ENCODE peak calls at places on chromosomes 6 and 20, in nine cellular contexts. K is AG09319, U is colonic mucosa, R is WTC11, D is uterus, V is choroid plexus epithelial cell, I is nephron progenitor cell, A is pancreas, S is neural crest cell. H is an unnamed sample.

GRCh38 chr20:45503430-45503829 is 12.0 kb downstream of the SPINT3 start:
- DNase-seq in K (no peak), U (no peak), R (no peak), D (no peak), V (no peak), I (no peak), A (no peak), S (no peak), H (no peak)

GRCh38 chr6:52937908-52938307 is 28.4 kb upstream of the GSTA3 start:
- DNase-seq in K (no peak), U (no peak), R (no peak), D (no peak), V (no peak), I (no peak), A (no peak), S (no peak), H (no peak)

GRCh38 chr6:97129111-97129510 is 153.9 kb downstream of the MMS22L start:
- DNase-seq in K (no peak), U (no peak), R (no peak), D (no peak), V (peak), I (no peak), A (no peak), S (no peak), H (no peak)

GRCh38 chr6:149364558-149364957 is 35.5 kb upstream of the SUMO4 start:
- DNase-seq in K (no peak), U (no peak), R (no peak), D (no peak), V (peak), I (no peak), A (no peak), S (no peak), H (no peak)

GRCh38 chr20:54275359-54276108 is 67.6 kb downstream of the PFDN4 start:
- DNase-seq in K (no peak), U (no peak), R (no peak), D (no peak), V (no peak), I (no peak), A (no peak), S (no peak), H (no peak)

GRCh38 chr6:131931063-131931745 is 20.0 kb downstream of the CCN2 start:
- DNase-seq in K (no peak), U (no peak), R (no peak), D (no peak), V (peak), I (no peak), A (no peak), S (no peak), H (no peak)

GRCh38 chr6:147641511-147641910 is 133.0 kb downstream of the SAMD5 start:
- DNase-seq in K (no peak), U (no peak), R (no peak), D (no peak), V (no peak), I (no peak), A (no peak), S (no peak), H (no peak)

GRCh38 chr6:12230523-12230922 is 59.6 kb upstream of the EDN1 start:
- DNase-seq in K (no peak), U (no peak), R (no peak), D (no peak), V (no peak), I (no peak), A (no peak), S (no peak), H (no peak)

GRCh38 chr6:11224252-11224965 is 8.1 kb downstream of the NEDD9 start:
- DNase-seq in K (no peak), U (no peak), R (no peak), D (no peak), V (no peak), I (no peak), A (no peak), S (no peak), H (no peak)

GRCh38 chr6:134249759-134250602 is 67.9 kb downstream of the SGK1 start:
- DNase-seq in K (no peak), U (no peak), R (no peak), D (no peak), V (peak), I (no peak), A (no peak), S (no peak), H (no peak)

GRCh38 chr6:11009353-11009752 is 34.8 kb downstream of the ELOVL2 start:
- DNase-seq in K (no peak), U (no peak), R (no peak), D (no peak), V (peak), I (no peak), A (no peak), S (no peak), H (no peak)

GRCh38 chr6:136104556-136104955 is 145.6 kb downstream of the MTFR2 start:
- DNase-seq in K (no peak), U (no peak), R (no peak), D (no peak), V (peak), I (no peak), A (no peak), S (no peak), H (no peak)

GRCh38 chr6:7414811-7415210 is 25.2 kb downstream of the RIOK1 start:
- DNase-seq in K (peak), U (no peak), R (no peak), D (no peak), V (peak), I (no peak), A (no peak), S (no peak), H (no peak)

GRCh38 chr20:33663161-33664084 is 1.3 kb downstream of the C20orf144 start:
- DNase-seq in K (no peak), U (peak), R (peak), D (peak), V (peak), I (peak), A (peak), S (peak), H (peak)

GRCh38 chr20:4795394-4795793 is 73.7 kb downstream of the PRND start:
- DNase-seq in K (peak), U (no peak), R (no peak), D (no peak), V (peak), I (no peak), A (no peak), S (no peak), H (no peak)

GRCh38 chr20:17226410-17227198 is at the start of gene PCSK2:
- DNase-seq in K (peak), U (no peak), R (peak), D (no peak), V (peak), I (peak), A (peak), S (peak), H (peak)

GRCh38 chr20:44792794-44793193 is 17.6 kb downstream of the RIMS4 start:
- DNase-seq in K (no peak), U (no peak), R (no peak), D (no peak), V (no peak), I (no peak), A (no peak), S (no peak), H (no peak)

GRCh38 chr6:3946779-3947178 is 97.6 kb downstream of the FAM50B start:
- DNase-seq in K (no peak), U (no peak), R (no peak), D (no peak), V (no peak), I (peak), A (no peak), S (no peak), H (no peak)

GRCh38 chr6:16669227-16669626 is 92.0 kb downstream of the ATXN1 start:
- DNase-seq in K (no peak), U (no peak), R (no peak), D (no peak), V (peak), I (no peak), A (no peak), S (no peak), H (no peak)

GRCh38 chr6:52760105-52760765 is 3.0 kb downstream of the GSTA2 start:
- DNase-seq in K (no peak), U (no peak), R (no peak), D (no peak), V (no peak), I (no peak), A (no peak), S (no peak), H (no peak)

GRCh38 chr6:53066059-53066406 is 829 bp downstream of the FBXO9 start:
- DNase-seq in K (no peak), U (peak), R (no peak), D (peak), V (peak), I (peak), A (peak), S (no peak), H (peak)

GRCh38 chr6:137025786-137026730 is 18.7 kb downstream of the IL20RA start:
- DNase-seq in K (no peak), U (peak), R (no peak), D (no peak), V (peak), I (no peak), A (no peak), S (no peak), H (no peak)

GRCh38 chr6:36139431-36139830 is 9.1 kb downstream of the MAPK13 start:
- DNase-seq in K (no peak), U (no peak), R (peak), D (no peak), V (peak), I (peak), A (no peak), S (no peak), H (no peak)

GRCh38 chr6:43953794-43954310 is 173.4 kb downstream of the MRPL14 start:
- DNase-seq in K (no peak), U (no peak), R (peak), D (peak), V (peak), I (peak), A (no peak), S (no peak), H (no peak)

GRCh38 chr6:32852844-32853540 is 512 bp downstream of the TAP1 start:
- DNase-seq in K (no peak), U (peak), R (peak), D (peak), V (peak), I (peak), A (peak), S (no peak), H (peak)

GRCh38 chr6:38337819-38338465 is 301.8 kb downstream of the BTBD9 start:
- DNase-seq in K (peak), U (no peak), R (no peak), D (no peak), V (peak), I (no peak), A (no peak), S (no peak), H (no peak)

GRCh38 chr20:62824476-62825287 is 7.8 kb downstream of the COL9A3 start:
- DNase-seq in K (no peak), U (peak), R (peak), D (no peak), V (peak), I (peak), A (peak), S (peak), H (no peak)

GRCh38 chr20:46715292-46715756 is 5.9 kb downstream of the SLC2A10 start:
- DNase-seq in K (peak), U (peak), R (peak), D (peak), V (peak), I (no peak), A (no peak), S (no peak), H (no peak)

GRCh38 chr20:19802492-19803158 is 44.6 kb downstream of the RIN2 start:
- DNase-seq in K (no peak), U (peak), R (peak), D (no peak), V (no peak), I (no peak), A (no peak), S (no peak), H (no peak)

GRCh38 chr20:35636095-35636494 is 20.5 kb downstream of the SPAG4 start:
- DNase-seq in K (no peak), U (no peak), R (no peak), D (no peak), V (no peak), I (no peak), A (no peak), S (no peak), H (no peak)

GRCh38 chr20:35629432-35630145 is 14.0 kb downstream of the SPAG4 start:
- DNase-seq in K (no peak), U (no peak), R (no peak), D (no peak), V (peak), I (no peak), A (no peak), S (no peak), H (no peak)

GRCh38 chr20:35635652-35636051 is 20.0 kb downstream of the SPAG4 start:
- DNase-seq in K (no peak), U (no peak), R (no peak), D (no peak), V (no peak), I (no peak), A (no peak), S (no peak), H (no peak)

GRCh38 chr20:35630636-35631035 is 15.0 kb downstream of the SPAG4 start:
- DNase-seq in K (no peak), U (no peak), R (no peak), D (no peak), V (no peak), I (no peak), A (no peak), S (no peak), H (no peak)

DNA sequence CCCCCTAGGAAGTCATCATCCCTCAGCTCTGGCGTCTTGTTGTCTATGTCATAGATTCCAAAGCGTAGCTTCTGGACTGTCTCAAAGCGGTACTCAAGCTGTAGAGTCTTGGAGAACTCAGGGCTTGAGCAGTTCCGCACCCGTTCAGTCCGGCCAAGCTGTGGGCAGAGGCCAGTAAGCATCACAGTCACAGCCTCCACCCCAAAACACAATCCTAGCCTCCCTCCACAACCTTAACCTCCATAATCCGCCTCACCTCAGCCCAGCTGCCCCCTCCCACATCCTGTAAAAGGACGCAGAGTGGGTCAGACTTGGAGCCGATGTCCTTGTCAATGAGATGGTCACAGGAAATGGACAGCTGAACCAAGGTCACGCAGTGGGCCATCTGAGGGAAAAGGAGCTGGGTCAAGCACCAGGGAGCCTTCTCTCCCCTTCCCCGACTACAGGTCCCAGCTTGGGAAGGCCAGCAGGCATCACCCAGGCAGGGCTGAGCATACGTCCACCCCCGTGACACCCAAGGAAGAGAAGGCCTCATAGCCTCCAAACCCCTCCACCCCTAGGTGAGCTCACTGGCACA is 17.0 kb downstream of the SPAG4 start:
- DNase-seq in K (no peak), U (no peak), R (no peak), D (no peak), V (no peak), I (no peak), A (no peak), S (no peak), H (no peak)
- TF ChIP-seq CTCF in K (no peak), U (no peak), R (no peak), D (no peak), V (no peak), I (no peak), A (no peak), S (no peak), H (no peak)

GRCh38 chr6:37172991-37173572 is 3.1 kb downstream of the PIM1 start:
- DNase-seq in K (no peak), U (no peak), R (no peak), D (no peak), V (no peak), I (no peak), A (no peak), S (no peak), H (no peak)

GRCh38 chr6:37171141-37171969 is 1.4 kb downstream of the PIM1 start:
- DNase-seq in K (no peak), U (peak), R (peak), D (peak), V (peak), I (peak), A (peak), S (peak), H (peak)

GRCh38 chr6:37170273-37171140 is 555 bp downstream of the PIM1 start:
- DNase-seq in K (no peak), U (peak), R (peak), D (peak), V (peak), I (peak), A (peak), S (peak), H (peak)

GRCh38 chr6:37173573-37174195 is 3.7 kb downstream of the PIM1 start:
- DNase-seq in K (no peak), U (no peak), R (no peak), D (no peak), V (no peak), I (no peak), A (no peak), S (no peak), H (no peak)

DNA sequence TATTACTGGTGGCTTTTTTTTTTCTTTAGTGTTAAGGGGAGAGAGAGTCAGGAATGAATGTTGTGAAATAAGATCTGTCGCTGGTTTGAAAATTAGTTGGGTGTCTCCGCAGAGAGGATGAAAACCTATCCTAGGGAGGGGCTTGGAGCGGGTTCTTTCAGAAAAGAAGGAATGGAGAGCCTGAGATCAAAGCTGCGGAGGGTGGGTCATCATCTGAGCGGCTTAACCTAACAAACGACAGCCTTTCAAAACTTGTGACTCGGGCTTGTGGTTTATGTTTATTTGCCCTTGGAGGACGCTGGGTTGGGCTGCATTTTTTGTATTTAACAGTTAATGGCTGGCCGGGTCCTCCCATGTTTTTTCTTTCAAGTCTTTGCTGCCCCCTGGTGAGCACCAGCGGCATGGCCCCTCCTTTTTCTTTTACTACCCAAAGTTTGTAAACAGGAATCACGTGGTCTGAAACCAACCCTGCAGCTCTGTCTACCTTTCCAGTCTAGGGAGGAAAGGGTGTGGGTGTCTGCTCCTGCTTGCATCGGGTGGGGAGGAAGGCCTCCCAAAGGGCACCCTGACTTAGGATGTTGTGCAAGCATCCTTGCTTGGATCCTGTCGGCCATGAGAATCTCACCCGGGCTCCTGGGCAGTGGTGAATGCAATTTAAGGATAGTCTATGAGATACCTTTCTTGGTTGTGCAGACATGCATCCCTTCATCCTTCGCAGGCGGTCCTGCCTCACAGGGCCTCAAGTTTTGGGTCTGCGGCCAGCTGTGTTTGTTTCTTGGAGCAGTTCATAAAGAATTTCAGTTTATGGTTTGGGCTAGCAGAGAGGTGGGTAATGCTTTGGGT is 2.2 kb downstream of the PIM1 start:
- DNase-seq in K (peak), U (peak), R (peak), D (peak), V (peak), I (peak), A (peak), S (peak), H (peak)
- TF ChIP-seq CTCF in K (peak), U (peak), R (peak), D (peak), V (peak), I (peak), A (peak), S (peak), H (peak)

GRCh38 chr20:6074145-6074561 is 20.3 kb upstream of the LRRN4 start:
- DNase-seq in K (no peak), U (no peak), R (no peak), D (no peak), V (peak), I (no peak), A (no peak), S (peak), H (no peak)
- TF ChIP-seq CTCF in K (peak), U (no peak), R (peak), D (no peak), V (peak), I (peak), A (peak), S (peak), H (peak)

GRCh38 chr6:20559924-20560551 is 25.8 kb downstream of the CDKAL1 start:
- DNase-seq in K (no peak), U (no peak), R (no peak), D (no peak), V (peak), I (no peak), A (no peak), S (no peak), H (no peak)
- TF ChIP-seq CTCF in K (peak), U (no peak), R (no peak), D (no peak), V (no peak), I (no peak), A (no peak), S (no peak), H (no peak)